ENCODE peak calls at places on chromosome 3, in five cellular contexts. I is fibroblast of lung, W is dorsolateral prefrontal cortex, Z is thoracic aorta, R is RWPE1. X is an unnamed sample.
A peak's percentile ranks its signal among the peaks of the same experiment; 100 is the strongest.

GRCh38 chr3:110624571-110624970 is 447.0 kb upstream of the NECTIN3 start:
- DNase-seq in I (peak; percentile 56), W (no peak), Z (no peak), R (no peak), X (no peak)

GRCh38 chr3:121545049-121545563 is 682 bp downstream of the POLQ start:
- DNase-seq in I (no peak), W (no peak), Z (no peak), R (peak; percentile 41), X (no peak)

GRCh38 chr3:19662516-19662915 is 271.5 kb downstream of the EFHB start:
- DNase-seq in I (no peak), W (no peak), Z (no peak), R (no peak), X (no peak)

GRCh38 chr3:47747558-47747957 is 34.1 kb downstream of the SMARCC1 start:
- DNase-seq in I (no peak), W (no peak), Z (no peak), R (no peak), X (no peak)

GRCh38 chr3:157201648-157202278 is 41.8 kb upstream of the CCNL1 start:
- DNase-seq in I (peak; percentile 69), W (no peak), Z (no peak), R (peak; percentile 61), X (no peak)

GRCh38 chr3:165837058-165837525 is at the start of gene BCHE:
- DNase-seq in I (peak; percentile 89), W (no peak), Z (no peak), R (no peak), X (peak; percentile 38)

GRCh38 chr3:149373235-149374125 is 4.0 kb downstream of the TM4SF1 start:
- DNase-seq in I (peak; percentile 94), W (no peak), Z (no peak), R (peak; percentile 63), X (no peak)

GRCh38 chr3:13018039-13018431 is 55.2 kb downstream of the IQSEC1 start:
- DNase-seq in I (no peak), W (peak; percentile 45), Z (no peak), R (no peak), X (no peak)

GRCh38 chr3:101615525-101615924 is 41.5 kb downstream of the PCNP start:
- DNase-seq in I (no peak), W (no peak), Z (no peak), R (no peak), X (no peak)

GRCh38 chr3:158104346-158105020 is 1.7 kb downstream of the SHOX2 start:
- DNase-seq in I (no peak), W (no peak), Z (no peak), R (no peak), X (no peak)

GRCh38 chr3:98778852-98779379 is 15.8 kb downstream of the ST3GAL6 start:
- DNase-seq in I (peak; percentile 93), W (no peak), Z (no peak), R (peak; percentile 65), X (peak; percentile 17)

GRCh38 chr3:5021571-5022092 is 42.4 kb downstream of the BHLHE40 start:
- DNase-seq in I (peak; percentile 35), W (no peak), Z (no peak), R (peak; percentile 60), X (no peak)

GRCh38 chr3:17030438-17030837 is 145.7 kb downstream of the PLCL2 start:
- DNase-seq in I (no peak), W (no peak), Z (no peak), R (no peak), X (no peak)

GRCh38 chr3:38397320-38397719 is 50.7 kb downstream of the XYLB start:
- DNase-seq in I (peak; percentile 49), W (no peak), Z (no peak), R (peak; percentile 21), X (peak; percentile 5)

GRCh38 chr3:125280966-125281365 is 68.4 kb upstream of the SLC12A8 start:
- DNase-seq in I (peak; percentile 56), W (no peak), Z (no peak), R (peak; percentile 2), X (peak; percentile 6)

GRCh38 chr3:140499114-140499757 is 178.6 kb upstream of the TRIM42 start:
- DNase-seq in I (no peak), W (no peak), Z (no peak), R (peak; percentile 11), X (no peak)

GRCh38 chr3:187777331-187778046 is 32.2 kb upstream of the BCL6 start:
- DNase-seq in I (no peak), W (no peak), Z (no peak), R (no peak), X (peak; percentile 15)

DNA sequence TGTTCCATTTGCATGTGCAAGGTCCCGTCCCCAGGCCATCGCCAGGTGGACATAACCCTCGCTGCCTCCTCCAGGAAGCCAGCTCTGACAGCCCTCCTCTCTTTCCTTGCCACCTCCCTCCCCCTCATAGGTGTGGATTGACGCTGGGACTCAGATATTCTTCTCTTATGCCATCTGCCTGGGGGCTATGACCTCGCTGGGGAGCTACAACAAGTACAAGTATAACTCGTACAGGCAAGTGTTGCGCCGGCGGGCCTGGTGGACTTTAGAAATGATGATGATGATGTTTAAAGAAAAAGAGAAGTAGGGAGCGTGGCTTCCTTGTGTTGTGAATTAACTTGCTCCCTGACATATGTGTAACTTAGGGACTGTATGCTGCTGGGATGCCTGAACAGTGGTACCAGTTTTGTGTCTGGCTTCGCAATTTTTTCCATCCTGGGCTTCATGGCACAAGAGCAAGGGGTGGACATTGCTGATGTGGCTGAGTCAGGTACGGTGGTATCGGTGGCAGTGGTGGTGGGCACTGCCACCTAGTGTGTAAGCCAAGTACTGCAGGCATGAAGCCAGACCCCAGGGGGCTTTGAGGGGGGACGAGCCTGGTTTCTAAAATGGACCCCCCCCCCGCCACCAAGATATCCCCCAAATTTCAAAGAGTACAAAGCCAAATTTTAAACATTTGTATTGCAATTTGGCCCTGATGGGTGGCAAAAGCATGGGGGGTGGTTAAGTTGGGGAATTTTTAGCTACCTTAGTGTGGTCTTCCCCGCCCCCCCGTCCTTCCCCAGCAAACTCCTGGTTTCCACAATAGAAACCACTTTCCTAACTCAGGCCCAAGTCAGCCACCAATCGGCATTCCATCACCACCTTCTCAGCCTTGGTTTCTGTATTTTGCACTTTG is 65.6 kb downstream of the SLC6A6 start:
- DNase-seq in I (peak; percentile 37), W (no peak), Z (no peak), R (peak; percentile 71), X (peak; percentile 50)
- TF ChIP-seq CTCF in I (peak; percentile 82), W (peak; percentile 85), Z (peak; percentile 95), R (peak; percentile 93), X (peak; percentile 88)

DNA sequence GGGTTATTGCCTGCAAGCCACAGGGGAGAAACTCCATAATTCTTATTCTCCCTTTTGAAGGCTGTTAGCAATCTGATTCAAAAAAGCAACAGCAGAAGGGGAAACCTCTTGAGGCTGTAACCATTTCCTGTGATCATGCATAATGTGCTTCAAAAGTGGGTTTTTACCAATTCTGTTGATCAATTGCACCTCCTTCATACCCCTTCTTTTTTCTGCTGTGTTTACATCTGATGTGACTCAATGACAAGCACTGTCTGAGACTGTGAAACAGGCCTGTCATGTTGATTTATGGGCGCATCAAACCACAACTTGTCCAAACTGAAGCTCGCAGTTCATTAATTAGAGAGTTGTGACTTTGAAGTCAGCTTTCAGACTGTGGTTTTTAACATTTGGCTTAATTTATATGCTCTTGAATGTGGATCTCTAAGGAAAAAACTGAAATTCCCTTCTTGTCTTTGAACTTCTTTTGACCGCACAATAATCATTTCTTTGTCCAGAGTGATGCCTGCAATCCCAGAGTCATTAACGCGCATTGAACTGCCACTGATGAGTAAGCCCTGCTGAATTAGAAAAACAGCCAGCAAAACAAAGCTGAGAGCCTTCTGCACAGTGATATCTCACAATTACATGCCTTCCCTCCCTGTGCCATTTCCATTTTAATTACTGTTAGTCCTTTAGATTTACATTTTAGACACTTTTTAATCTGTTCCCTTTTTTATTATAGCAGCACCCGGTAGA is 532.8 kb downstream of the FOXP1 start:
- DNase-seq in I (peak; percentile 83), W (no peak), Z (no peak), R (no peak), X (no peak)
- TF ChIP-seq CTCF in I (no peak), W (no peak), Z (no peak), R (no peak), X (no peak)

GRCh38 chr3:50661321-50661837 is 13.3 kb upstream of the DOCK3 start:
- DNase-seq in I (no peak), W (peak; percentile 18), Z (no peak), R (no peak), X (no peak)
- TF ChIP-seq CTCF in I (no peak), W (no peak), Z (no peak), R (no peak), X (no peak)

DNA sequence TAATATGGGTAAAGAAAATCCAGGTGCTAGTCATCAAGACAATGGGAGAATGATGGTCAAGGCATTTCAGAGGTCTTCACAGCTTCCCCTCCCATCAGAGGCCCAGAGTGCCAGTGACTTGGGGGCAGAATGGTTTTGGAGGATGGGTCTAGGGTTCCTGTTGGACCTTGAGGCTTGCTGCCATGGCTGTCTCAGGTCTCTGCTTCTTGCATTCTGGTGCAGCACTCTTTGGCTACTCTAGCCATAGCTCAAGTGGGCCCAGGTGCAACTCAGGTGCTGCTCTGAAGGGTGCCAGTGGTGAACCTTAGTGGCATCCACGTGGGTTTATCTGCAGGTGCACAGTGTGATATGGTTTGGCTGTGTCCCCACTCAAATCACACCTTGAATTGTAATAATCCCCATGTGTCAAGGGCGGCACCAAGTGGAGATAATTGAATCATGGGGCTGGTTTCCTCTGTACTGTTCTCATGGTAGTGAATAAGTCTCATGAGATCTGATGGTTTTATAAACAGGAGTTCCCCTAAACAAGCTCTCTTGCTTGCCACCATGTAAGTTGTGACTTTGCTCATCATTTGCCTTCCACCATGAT is 48.5 kb upstream of the PEX5L start:
- DNase-seq in I (no peak), W (no peak), Z (no peak), R (no peak), X (no peak)
- TF ChIP-seq CTCF in I (no peak), W (no peak), Z (no peak), R (no peak), X (no peak)

GRCh38 chr3:167493240-167493639 is 19.4 kb upstream of the SERPINI2 start:
- DNase-seq in I (no peak), W (no peak), Z (no peak), R (no peak), X (peak; percentile 17)
- TF ChIP-seq CTCF in I (no peak), W (peak; percentile 23), Z (peak; percentile 12), R (no peak), X (peak; percentile 44)

X was measured in Calu3.